ENCODE peak calls at places on chromosomes 1 and 21, in six cellular contexts. W, C, K, I, Y and R are unnamed samples.

GRCh38 chr1:238960071-238960470 is 426.3 kb upstream of the CHRM3 start:
- DNase-seq in W (no peak), C (peak; percentile 19), K (no peak), I (no peak), Y (no peak), R (no peak)

GRCh38 chr1:112021263-112021662 is 31.8 kb upstream of the KCND3 start:
- DNase-seq in W (no peak), C (no peak), K (no peak), I (no peak), Y (no peak), R (no peak)

GRCh38 chr1:7611421-7612010 is 159.6 kb upstream of the VAMP3 start:
- DNase-seq in W (no peak), C (no peak), K (no peak), I (peak; percentile 35), Y (no peak), R (no peak)

GRCh38 chr1:244815600-244816099 is 19.8 kb upstream of the COX20 start:
- DNase-seq in W (no peak), C (no peak), K (no peak), I (peak; percentile 39), Y (no peak), R (no peak)

GRCh38 chr1:33683913-33684312 is 180.0 kb upstream of the HMGB4 start:
- DNase-seq in W (no peak), C (peak; percentile 60), K (no peak), I (no peak), Y (no peak), R (no peak)

GRCh38 chr1:149995927-149996326 is 14.6 kb downstream of the OTUD7B start:
- DNase-seq in W (no peak), C (peak; percentile 41), K (no peak), I (no peak), Y (no peak), R (no peak)

GRCh38 chr1:81672766-81673165 is 128.0 kb upstream of the ADGRL2 start:
- DNase-seq in W (no peak), C (no peak), K (no peak), I (no peak), Y (no peak), R (no peak)

GRCh38 chr21:23639726-23640125 is 1967.6 kb downstream of the MRPL39 start:
- DNase-seq in W (no peak), C (no peak), K (no peak), I (no peak), Y (no peak), R (no peak)

GRCh38 chr1:39189592-39190041 is 14.9 kb upstream of the MACF1 start:
- DNase-seq in W (no peak), C (peak; percentile 71), K (no peak), I (no peak), Y (no peak), R (no peak)

GRCh38 chr1:45518910-45519309 is 2.8 kb downstream of the PRDX1 start:
- DNase-seq in W (no peak), C (no peak), K (no peak), I (no peak), Y (no peak), R (no peak)

GRCh38 chr1:53068314-53069084 is 6.5 kb downstream of the PODN start:
- DNase-seq in W (no peak), C (no peak), K (peak; percentile 8), I (no peak), Y (no peak), R (no peak)

GRCh38 chr1:95118019-95118499 is 904 bp downstream of the TLCD4 start:
- DNase-seq in W (no peak), C (peak; percentile 1), K (no peak), I (no peak), Y (no peak), R (no peak)

GRCh38 chr1:37716321-37716720 is 24.0 kb downstream of the CDCA8 start:
- DNase-seq in W (no peak), C (no peak), K (no peak), I (no peak), Y (no peak), R (no peak)

GRCh38 chr1:231032963-231033362 is 7.1 kb downstream of the FAM89A start:
- DNase-seq in W (no peak), C (no peak), K (no peak), I (no peak), Y (no peak), R (no peak)

GRCh38 chr1:205355054-205355453 is 1.7 kb downstream of the KLHDC8A start:
- DNase-seq in W (no peak), C (peak; percentile 78), K (no peak), I (no peak), Y (no peak), R (no peak)

GRCh38 chr1:36696261-36696940 is 213.7 kb upstream of the CSF3R start:
- DNase-seq in W (no peak), C (no peak), K (no peak), I (peak; percentile 31), Y (no peak), R (no peak)

GRCh38 chr1:8458607-8459006 is 140.7 kb downstream of the SLC45A1 start:
- DNase-seq in W (no peak), C (no peak), K (no peak), I (no peak), Y (no peak), R (no peak)

GRCh38 chr1:162561037-162561615 is 396 bp upstream of the UAP1 start:
- DNase-seq in W (peak; percentile 90), C (peak; percentile 95), K (peak; percentile 86), I (peak; percentile 100), Y (peak; percentile 97), R (peak; percentile 99)

GRCh38 chr1:187342495-187342894 is 513.7 kb downstream of the PLA2G4A start:
- DNase-seq in W (no peak), C (no peak), K (no peak), I (no peak), Y (no peak), R (no peak)